ENCODE peak calls at places on chromosomes 4 and X, in ten cellular contexts. One of them, this sample, is unnamed.

GRCh38 chr4:88660446-88661294 is 37.0 kb downstream of the NAP1L5 start:
- DNase-seq in HS-5: no peak
- DNase-seq in WTC11: no peak
- DNase-seq in erythroblast: no peak
- DNase-seq in ecto neural progenitor cell: no peak
- DNase-seq in left ventricle myocardium inferior: no peak
- DNase-seq in stimulated activated CD8-positive, alpha-beta memory T cell treated with anti-CD3 and anti-CD28 coated beads, Interleukin-4, amount 100 ng/mL, for 1 hour: no peak
- DNase-seq in heart right ventricle: no peak
- DNase-seq in GM23248: peak; percentile 79
- DNase-seq in activated CD8-positive, alpha-beta memory T cell treated with anti-CD3 and anti-CD28 coated beads for 48 hours: no peak
- DNase-seq in this sample: no peak

GRCh38 chrX:77899081-77899828 is at the start of gene COX7B:
- DNase-seq in erythroblast: peak; percentile 94
- DNase-seq in WTC11: peak; percentile 46
- DNase-seq in left ventricle myocardium inferior: no peak
- DNase-seq in activated CD8-positive, alpha-beta memory T cell treated with anti-CD3 and anti-CD28 coated beads for 48 hours: no peak
- DNase-seq in stimulated activated CD8-positive, alpha-beta memory T cell treated with anti-CD3 and anti-CD28 coated beads, Interleukin-4, amount 100 ng/mL, for 1 hour: peak; percentile 27
- DNase-seq in ecto neural progenitor cell: peak; percentile 67
- DNase-seq in heart right ventricle: peak; percentile 85
- DNase-seq in GM23248: peak; percentile 94
- DNase-seq in HS-5: peak; percentile 89
- DNase-seq in this sample: peak; percentile 84

GRCh38 chr4:174578366-174578765 is 56.1 kb upstream of the HPGD start:
- DNase-seq in erythroblast: peak; percentile 44
- DNase-seq in ecto neural progenitor cell: no peak
- DNase-seq in HS-5: peak; percentile 43
- DNase-seq in GM23248: peak; percentile 70
- DNase-seq in stimulated activated CD8-positive, alpha-beta memory T cell treated with anti-CD3 and anti-CD28 coated beads, Interleukin-4, amount 100 ng/mL, for 1 hour: no peak
- DNase-seq in heart right ventricle: no peak
- DNase-seq in WTC11: no peak
- DNase-seq in left ventricle myocardium inferior: no peak
- DNase-seq in activated CD8-positive, alpha-beta memory T cell treated with anti-CD3 and anti-CD28 coated beads for 48 hours: no peak
- DNase-seq in this sample: no peak

GRCh38 chr4:27178066-27178465 is 317.4 kb downstream of the STIM2 start:
- DNase-seq in GM23248: peak; percentile 54
- DNase-seq in stimulated activated CD8-positive, alpha-beta memory T cell treated with anti-CD3 and anti-CD28 coated beads, Interleukin-4, amount 100 ng/mL, for 1 hour: no peak
- DNase-seq in erythroblast: no peak
- DNase-seq in WTC11: no peak
- DNase-seq in HS-5: no peak
- DNase-seq in ecto neural progenitor cell: no peak
- DNase-seq in left ventricle myocardium inferior: no peak
- DNase-seq in activated CD8-positive, alpha-beta memory T cell treated with anti-CD3 and anti-CD28 coated beads for 48 hours: no peak
- DNase-seq in heart right ventricle: no peak
- DNase-seq in this sample: no peak

GRCh38 chr4:15006416-15007024 is 4.2 kb downstream of the CPEB2 start:
- DNase-seq in activated CD8-positive, alpha-beta memory T cell treated with anti-CD3 and anti-CD28 coated beads for 48 hours: no peak
- DNase-seq in stimulated activated CD8-positive, alpha-beta memory T cell treated with anti-CD3 and anti-CD28 coated beads, Interleukin-4, amount 100 ng/mL, for 1 hour: no peak
- DNase-seq in heart right ventricle: no peak
- DNase-seq in HS-5: no peak
- DNase-seq in left ventricle myocardium inferior: no peak
- DNase-seq in erythroblast: peak; percentile 29
- DNase-seq in ecto neural progenitor cell: no peak
- DNase-seq in WTC11: no peak
- DNase-seq in GM23248: peak; percentile 42
- DNase-seq in this sample: no peak

GRCh38 chr4:175412744-175413143 is 399.3 kb downstream of the GPM6A start:
- DNase-seq in GM23248: peak; percentile 76
- DNase-seq in HS-5: peak; percentile 58
- DNase-seq in heart right ventricle: no peak
- DNase-seq in activated CD8-positive, alpha-beta memory T cell treated with anti-CD3 and anti-CD28 coated beads for 48 hours: no peak
- DNase-seq in ecto neural progenitor cell: no peak
- DNase-seq in left ventricle myocardium inferior: no peak
- DNase-seq in WTC11: no peak
- DNase-seq in erythroblast: no peak
- DNase-seq in stimulated activated CD8-positive, alpha-beta memory T cell treated with anti-CD3 and anti-CD28 coated beads, Interleukin-4, amount 100 ng/mL, for 1 hour: no peak
- DNase-seq in this sample: no peak

GRCh38 chr4:41364871-41365270 is 108.1 kb downstream of the UCHL1 start:
- DNase-seq in left ventricle myocardium inferior: no peak
- DNase-seq in erythroblast: no peak
- DNase-seq in stimulated activated CD8-positive, alpha-beta memory T cell treated with anti-CD3 and anti-CD28 coated beads, Interleukin-4, amount 100 ng/mL, for 1 hour: no peak
- DNase-seq in activated CD8-positive, alpha-beta memory T cell treated with anti-CD3 and anti-CD28 coated beads for 48 hours: no peak
- DNase-seq in heart right ventricle: no peak
- DNase-seq in ecto neural progenitor cell: no peak
- DNase-seq in HS-5: no peak
- DNase-seq in GM23248: peak; percentile 30
- DNase-seq in WTC11: no peak
- DNase-seq in this sample: peak; percentile 35

GRCh38 chr4:3062466-3062865 is 11.9 kb downstream of the HTT-AS start:
- DNase-seq in left ventricle myocardium inferior: no peak
- DNase-seq in ecto neural progenitor cell: no peak
- DNase-seq in GM23248: no peak
- DNase-seq in WTC11: no peak
- DNase-seq in stimulated activated CD8-positive, alpha-beta memory T cell treated with anti-CD3 and anti-CD28 coated beads, Interleukin-4, amount 100 ng/mL, for 1 hour: no peak
- DNase-seq in heart right ventricle: no peak
- DNase-seq in erythroblast: no peak
- DNase-seq in activated CD8-positive, alpha-beta memory T cell treated with anti-CD3 and anti-CD28 coated beads for 48 hours: no peak
- DNase-seq in HS-5: no peak
- DNase-seq in this sample: peak; percentile 63

GRCh38 chr4:93776386-93777080 is 52.0 kb upstream of the ATOH1 start:
- DNase-seq in WTC11: no peak
- DNase-seq in left ventricle myocardium inferior: no peak
- DNase-seq in heart right ventricle: no peak
- DNase-seq in erythroblast: no peak
- DNase-seq in ecto neural progenitor cell: no peak
- DNase-seq in stimulated activated CD8-positive, alpha-beta memory T cell treated with anti-CD3 and anti-CD28 coated beads, Interleukin-4, amount 100 ng/mL, for 1 hour: no peak
- DNase-seq in activated CD8-positive, alpha-beta memory T cell treated with anti-CD3 and anti-CD28 coated beads for 48 hours: no peak
- DNase-seq in GM23248: peak; percentile 30
- DNase-seq in HS-5: peak; percentile 59
- DNase-seq in this sample: no peak

GRCh38 chr4:1614854-1615595 is 69.1 kb downstream of the FAM53A start:
- DNase-seq in erythroblast: no peak
- DNase-seq in ecto neural progenitor cell: no peak
- DNase-seq in activated CD8-positive, alpha-beta memory T cell treated with anti-CD3 and anti-CD28 coated beads for 48 hours: no peak
- DNase-seq in heart right ventricle: no peak
- DNase-seq in left ventricle myocardium inferior: no peak
- DNase-seq in stimulated activated CD8-positive, alpha-beta memory T cell treated with anti-CD3 and anti-CD28 coated beads, Interleukin-4, amount 100 ng/mL, for 1 hour: no peak
- DNase-seq in HS-5: no peak
- DNase-seq in WTC11: no peak
- DNase-seq in GM23248: no peak
- DNase-seq in this sample: no peak

GRCh38 chr4:142164767-142165500 is 528.6 kb downstream of the IL15 start:
- DNase-seq in ecto neural progenitor cell: no peak
- DNase-seq in GM23248: no peak
- DNase-seq in left ventricle myocardium inferior: no peak
- DNase-seq in erythroblast: no peak
- DNase-seq in stimulated activated CD8-positive, alpha-beta memory T cell treated with anti-CD3 and anti-CD28 coated beads, Interleukin-4, amount 100 ng/mL, for 1 hour: no peak
- DNase-seq in activated CD8-positive, alpha-beta memory T cell treated with anti-CD3 and anti-CD28 coated beads for 48 hours: no peak
- DNase-seq in WTC11: no peak
- DNase-seq in HS-5: no peak
- DNase-seq in heart right ventricle: no peak
- DNase-seq in this sample: no peak

GRCh38 chr4:56757270-56757746 is 64.2 kb downstream of the SPINK2 start:
- DNase-seq in activated CD8-positive, alpha-beta memory T cell treated with anti-CD3 and anti-CD28 coated beads for 48 hours: no peak
- DNase-seq in left ventricle myocardium inferior: no peak
- DNase-seq in HS-5: peak; percentile 35
- DNase-seq in GM23248: peak; percentile 88
- DNase-seq in WTC11: peak; percentile 23
- DNase-seq in erythroblast: no peak
- DNase-seq in ecto neural progenitor cell: no peak
- DNase-seq in stimulated activated CD8-positive, alpha-beta memory T cell treated with anti-CD3 and anti-CD28 coated beads, Interleukin-4, amount 100 ng/mL, for 1 hour: no peak
- DNase-seq in heart right ventricle: no peak
- DNase-seq in this sample: no peak

GRCh38 chr4:24763631-24764302 is 31.6 kb upstream of the SOD3 start:
- DNase-seq in erythroblast: no peak
- DNase-seq in GM23248: peak; percentile 58
- DNase-seq in ecto neural progenitor cell: no peak
- DNase-seq in stimulated activated CD8-positive, alpha-beta memory T cell treated with anti-CD3 and anti-CD28 coated beads, Interleukin-4, amount 100 ng/mL, for 1 hour: no peak
- DNase-seq in left ventricle myocardium inferior: no peak
- DNase-seq in WTC11: no peak
- DNase-seq in HS-5: no peak
- DNase-seq in heart right ventricle: no peak
- DNase-seq in activated CD8-positive, alpha-beta memory T cell treated with anti-CD3 and anti-CD28 coated beads for 48 hours: no peak
- DNase-seq in this sample: peak; percentile 69